ENCODE peak calls at places on chromosomes 13 and 19, in nine cellular contexts. V, C, T, R, Q, L, S, I and K are unnamed samples.

GRCh38 chr19:6700586-6701316 is 19.7 kb downstream of the C3 start:
- DNase-seq in V (no peak), C (no peak), T (no peak), R (no peak), Q (no peak), L (no peak), S (no peak), I (no peak), K (no peak)

GRCh38 chr19:56222901-56223300 is 20.8 kb downstream of the ZSCAN5C start:
- DNase-seq in V (no peak), C (no peak), T (no peak), R (no peak), Q (no peak), L (no peak), S (no peak), I (no peak), K (no peak)

GRCh38 chr19:14361824-14362223 is 19.4 kb upstream of the ADGRE5 start:
- DNase-seq in V (no peak), C (no peak), T (no peak), R (peak), Q (no peak), L (no peak), S (no peak), I (no peak), K (no peak)

GRCh38 chr19:30046522-30046921 is 104.5 kb downstream of the URI1 start:
- DNase-seq in V (no peak), C (no peak), T (no peak), R (peak), Q (no peak), L (no peak), S (no peak), I (no peak), K (peak)

GRCh38 chr13:51955841-51956603 is 55.2 kb downstream of the ATP7B start:
- DNase-seq in V (no peak), C (no peak), T (no peak), R (no peak), Q (no peak), L (no peak), S (no peak), I (no peak), K (no peak)

GRCh38 chr13:19959141-19959830 is 759 bp downstream of the ZMYM2 start:
- DNase-seq in V (peak), C (peak), T (peak), R (peak), Q (no peak), L (peak), S (peak), I (no peak), K (peak)

GRCh38 chr13:100128373-100128772 is 39.5 kb downstream of the PCCA start:
- DNase-seq in V (no peak), C (no peak), T (no peak), R (peak), Q (no peak), L (no peak), S (no peak), I (peak), K (no peak)

GRCh38 chr19:49057636-49058234 is at the start of gene CGB7:
- DNase-seq in V (no peak), C (peak), T (peak), R (peak), Q (no peak), L (no peak), S (no peak), I (no peak), K (no peak)

GRCh38 chr13:107373551-107373950 is 805.6 kb upstream of the ARGLU1 start:
- DNase-seq in V (no peak), C (no peak), T (no peak), R (peak), Q (no peak), L (no peak), S (no peak), I (peak), K (peak)

GRCh38 chr19:35755160-35755549 is 1.7 kb downstream of the HSPB6 start:
- DNase-seq in V (no peak), C (no peak), T (no peak), R (no peak), Q (no peak), L (no peak), S (no peak), I (no peak), K (no peak)

GRCh38 chr13:31046711-31047279 is 114.3 kb downstream of the TEX26 start:
- DNase-seq in V (no peak), C (no peak), T (no peak), R (peak), Q (no peak), L (no peak), S (no peak), I (no peak), K (peak)

GRCh38 chr13:60520902-60521563 is 124.0 kb downstream of the TDRD3 start:
- DNase-seq in V (no peak), C (no peak), T (no peak), R (no peak), Q (no peak), L (no peak), S (no peak), I (no peak), K (no peak)

GRCh38 chr13:41244555-41244954 is 18.8 kb downstream of the MTRF1 start:
- DNase-seq in V (no peak), C (no peak), T (no peak), R (no peak), Q (no peak), L (no peak), S (no peak), I (no peak), K (no peak)

GRCh38 chr19:34497112-34497805 is 15.7 kb downstream of the WTIP start:
- DNase-seq in V (no peak), C (no peak), T (no peak), R (no peak), Q (no peak), L (no peak), S (no peak), I (no peak), K (no peak)